ENCODE peak calls at places on chromosomes 16 and 17, in eight cellular contexts. D is heart right ventricle, T is GM04503, G is GM04504, H is heart left ventricle, Q is AG09319, K is HL-60, P is gastrocnemius medialis. X is an unnamed sample.

GRCh38 chr17:52647411-52647810 is 488.9 kb upstream of the CA10 start:
- DNase-seq in D (no peak), T (no peak), G (no peak), H (no peak), Q (no peak), K (no peak), P (no peak), X (no peak)

GRCh38 chr17:80283116-80283852 is 22.6 kb downstream of the RNF213 start:
- DNase-seq in D (no peak), T (no peak), G (no peak), H (no peak), Q (no peak), K (no peak), P (no peak), X (no peak)

GRCh38 chr17:54239291-54239690 is 416.6 kb downstream of the KIF2B start:
- DNase-seq in D (no peak), T (no peak), G (no peak), H (no peak), Q (no peak), K (no peak), P (no peak), X (no peak)

GRCh38 chr17:59607817-59608403 is 11.8 kb upstream of the CLTC start:
- DNase-seq in D (no peak), T (no peak), G (no peak), H (no peak), Q (no peak), K (no peak), P (no peak), X (no peak)

GRCh38 chr17:27572665-27573064 is 58.3 kb upstream of the LGALS9 start:
- DNase-seq in D (no peak), T (no peak), G (no peak), H (no peak), Q (no peak), K (no peak), P (no peak), X (no peak)

GRCh38 chr17:79168486-79169055 is 93.9 kb downstream of the ENGASE start:
- DNase-seq in D (no peak), T (no peak), G (no peak), H (no peak), Q (no peak), K (no peak), P (no peak), X (no peak)

GRCh38 chr17:74840989-74841666 is 18.6 kb downstream of the GRIN2C start:
- DNase-seq in D (peak; percentile 78), T (no peak), G (no peak), H (peak; percentile 78), Q (no peak), K (peak; percentile 51), P (peak; percentile 31), X (no peak)

GRCh38 chr16:1146409-1146808 is 6.5 kb upstream of the CACNA1H start:
- DNase-seq in D (no peak), T (no peak), G (no peak), H (no peak), Q (no peak), K (no peak), P (no peak), X (no peak)

GRCh38 chr16:2964416-2965223 is 545 bp downstream of the KREMEN2 start:
- DNase-seq in D (no peak), T (no peak), G (no peak), H (peak; percentile 28), Q (no peak), K (no peak), P (no peak), X (no peak)